ENCODE peak calls at places on chromosomes 4 and X, in nine cellular contexts. O is GM06990; B is tibial artery; P is cardiac muscle cell; F is colonic mucosa; Z is PC-3; J is CD8-positive, alpha-beta T cell; N is thyroid gland; I is keratinocyte. T is an unnamed sample.

GRCh38 chr4:105859233-105859632 is 36.0 kb upstream of the NPNT start:
- DNase-seq in J (no peak), O (peak; percentile 28), N (no peak), P (peak; percentile 59), I (no peak), Z (peak; percentile 82), F (no peak), B (no peak), T (no peak)

GRCh38 chrX:111431007-111431406 is 19.0 kb upstream of the DCX start:
- DNase-seq in I (no peak), J (no peak), N (no peak), F (no peak), B (no peak), O (no peak), P (no peak), Z (no peak), T (no peak)

GRCh38 chrX:72046447-72046846 is 85.3 kb downstream of the RTL5 start:
- DNase-seq in I (no peak), J (no peak), B (no peak), F (no peak), N (no peak), P (no peak), Z (peak; percentile 10), O (no peak), T (no peak)

GRCh38 chr4:7148337-7148736 is 44.0 kb upstream of the SORCS2 start:
- DNase-seq in J (no peak), I (no peak), F (no peak), B (no peak), O (no peak), N (no peak), P (no peak), Z (no peak), T (no peak)

GRCh38 chr4:40897557-40898203 is 147.9 kb downstream of the NSUN7 start:
- DNase-seq in I (no peak), B (peak; percentile 83), N (peak; percentile 76), O (peak; percentile 10), F (peak; percentile 68), J (peak; percentile 62), Z (peak; percentile 75), P (peak; percentile 73), T (no peak)

GRCh38 chrX:150536455-150537116 is 31.8 kb upstream of the MTM1 start:
- DNase-seq in J (no peak), Z (no peak), P (peak; percentile 4), I (no peak), F (no peak), N (no peak), B (no peak), O (no peak), T (no peak)

GRCh38 chr4:92232566-92232965 is 71.2 kb upstream of the GRID2 start:
- DNase-seq in I (peak; percentile 9), P (no peak), Z (peak; percentile 47), O (no peak), J (no peak), B (no peak), N (no peak), F (no peak), T (no peak)

GRCh38 chr4:97987019-97987648 is 156.1 kb downstream of the STPG2 start:
- DNase-seq in O (no peak), I (no peak), B (no peak), J (no peak), F (no peak), P (peak; percentile 48), Z (peak; percentile 56), N (no peak), T (no peak)

GRCh38 chr4:99405433-99406115 is 29.6 kb downstream of the ADH7 start:
- DNase-seq in P (peak; percentile 92), B (peak; percentile 79), Z (peak; percentile 83), F (peak; percentile 91), N (peak; percentile 69), O (peak; percentile 3), I (peak; percentile 33), J (peak; percentile 56), T (no peak)

GRCh38 chrX:39149761-39150160 is 348.5 kb downstream of the MID1IP1 start:
- DNase-seq in I (no peak), J (peak; percentile 64), F (peak; percentile 76), O (no peak), B (peak; percentile 82), Z (peak; percentile 64), P (peak; percentile 72), N (peak; percentile 65), T (no peak)

GRCh38 chr4:114563536-114564315 is 34.9 kb upstream of the UGT8 start:
- DNase-seq in B (no peak), N (no peak), J (no peak), F (no peak), P (peak; percentile 0), I (no peak), Z (peak; percentile 20), O (no peak), T (no peak)

GRCh38 chrX:118251251-118251650 is 94.7 kb upstream of the WDR44 start:
- DNase-seq in O (no peak), B (no peak), Z (no peak), J (no peak), P (peak; percentile 27), F (no peak), I (no peak), N (no peak), T (no peak)

GRCh38 chr4:1122501-1122900 is 9.1 kb upstream of the RNF212 start:
- DNase-seq in N (no peak), B (no peak), F (peak; percentile 29), O (no peak), P (no peak), J (no peak), I (no peak), Z (peak; percentile 19), T (no peak)

GRCh38 chr4:1130318-1131186 is 17.2 kb upstream of the RNF212 start:
- DNase-seq in B (peak; percentile 80), P (peak; percentile 87), I (peak; percentile 13), N (peak; percentile 56), J (peak; percentile 80), O (peak; percentile 44), F (peak; percentile 74), Z (peak; percentile 88), T (peak; percentile 59)

DNA sequence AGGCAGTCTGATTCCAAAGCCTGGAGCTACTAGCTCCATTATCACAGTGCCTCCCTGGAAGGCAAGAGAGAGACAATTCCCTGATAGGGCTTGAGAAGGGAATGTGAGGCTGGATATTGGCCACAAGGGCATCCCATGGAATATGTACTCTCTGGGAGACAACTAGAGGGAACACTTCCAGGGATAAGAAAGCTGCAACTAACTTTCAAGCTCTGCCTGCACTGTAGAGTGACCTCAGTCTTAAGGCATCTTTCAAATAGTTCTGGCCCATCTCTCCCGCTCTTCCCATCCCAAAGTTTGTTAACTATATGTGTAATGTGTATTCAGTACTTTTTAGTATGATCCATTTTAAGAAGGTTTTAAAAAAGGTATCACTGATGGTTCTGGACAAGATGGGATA is 13.1 kb upstream of the RNF212 start:
- DNase-seq in F (no peak), B (no peak), J (no peak), I (no peak), Z (no peak), P (peak; percentile 16), N (no peak), O (no peak), T (no peak)
- TF ChIP-seq CTCF in F (no peak), B (no peak), J (no peak), I (no peak), Z (no peak), P (no peak), N (no peak), O (no peak), T (no peak)

GRCh38 chr4:163697121-163697520 is 202.6 kb downstream of the TMA16 start:
- DNase-seq in F (no peak), B (no peak), J (no peak), N (no peak), P (no peak), Z (peak; percentile 72), O (no peak), I (peak; percentile 36), T (no peak)

GRCh38 chr4:163707873-163708272 is 213.4 kb downstream of the TMA16 start:
- DNase-seq in B (no peak), P (no peak), I (no peak), F (no peak), J (no peak), N (no peak), O (no peak), Z (no peak), T (no peak)

GRCh38 chr4:163701915-163702314 is 207.4 kb downstream of the TMA16 start:
- DNase-seq in Z (no peak), N (no peak), I (no peak), F (no peak), B (no peak), J (no peak), P (no peak), O (peak; percentile 28), T (peak; percentile 26)

DNA sequence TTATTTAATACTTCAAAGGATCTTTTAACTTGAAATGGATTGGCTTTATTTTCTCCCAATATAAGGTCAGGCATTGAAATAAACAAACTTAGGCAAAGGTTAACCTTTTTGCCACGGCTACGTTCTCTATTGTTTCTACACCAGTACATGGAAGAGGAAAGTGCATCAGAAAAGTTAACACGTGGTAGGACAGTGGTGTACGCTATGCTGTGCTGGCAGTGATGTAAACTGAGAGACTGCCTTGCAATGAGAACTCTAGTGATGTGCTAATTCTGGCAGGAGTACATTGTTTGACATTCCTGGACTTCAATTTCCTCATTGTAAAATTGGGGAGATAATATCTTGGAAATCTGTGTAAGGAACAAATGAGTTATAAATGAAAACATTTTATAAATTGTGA is 208.2 kb downstream of the TMA16 start:
- DNase-seq in J (no peak), Z (no peak), B (no peak), F (no peak), P (no peak), I (no peak), N (no peak), O (no peak), T (no peak)
- H3K4me3 ChIP-seq in J (no peak overlapping the region), Z (no peak overlapping the region), B (no peak overlapping the region), F (no peak overlapping the region), P (no peak overlapping the region), I (no peak overlapping the region), N (no peak overlapping the region), O (no peak overlapping the region), T (no peak overlapping the region)

GRCh38 chr4:170988446-170988845 is 824.8 kb upstream of the GALNTL6 start:
- DNase-seq in O (no peak), F (no peak), B (no peak), P (no peak), J (no peak), Z (no peak), I (no peak), N (no peak), T (no peak)

DNA sequence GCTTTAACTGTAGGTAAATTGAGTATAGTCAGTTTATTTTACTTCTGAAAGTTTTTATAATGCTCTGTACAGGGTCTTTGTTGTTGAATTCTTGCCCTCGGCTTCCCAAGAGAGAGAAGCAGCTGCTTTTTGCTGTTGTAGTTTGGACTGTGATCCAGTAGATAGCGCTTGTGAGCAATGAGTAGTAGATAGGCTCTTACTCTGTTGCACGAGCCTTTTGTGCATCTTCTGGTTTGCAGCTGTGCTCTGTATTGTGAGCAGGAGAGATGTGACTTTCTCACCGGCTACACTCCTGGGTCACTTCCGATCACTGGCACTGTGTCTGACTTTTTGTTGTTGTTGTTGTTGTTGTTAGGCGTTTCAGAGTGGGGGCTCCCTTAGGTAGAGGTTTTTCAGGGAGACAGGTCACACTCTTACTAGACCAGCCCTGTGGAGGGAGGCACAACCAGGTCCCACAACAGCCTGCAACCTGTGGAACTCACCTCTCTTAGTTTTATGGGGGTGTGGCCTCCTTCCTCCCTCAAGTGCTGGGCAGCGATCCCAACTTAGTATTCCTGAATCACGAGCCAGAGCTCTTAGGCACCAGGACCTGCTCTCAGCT is 822.1 kb upstream of the GALNTL6 start:
- DNase-seq in P (no peak), F (no peak), N (no peak), O (no peak), Z (peak; percentile 44), B (no peak), I (no peak), J (no peak), T (peak; percentile 5)
- TF ChIP-seq CTCF in P (no peak), F (no peak), N (no peak), O (peak; percentile 72), Z (peak; percentile 55), B (no peak), I (peak; percentile 31), J (no peak), T (peak; percentile 86)

GRCh38 chr4:19300213-19300612 is 951.5 kb upstream of the SLIT2 start:
- DNase-seq in N (no peak), I (no peak), F (no peak), O (no peak), B (no peak), P (no peak), Z (peak; percentile 16), J (no peak), T (no peak)
- H3K4me3 ChIP-seq in N (no peak overlapping the region), I (no peak overlapping the region), F (no peak overlapping the region), O (no peak overlapping the region), B (no peak overlapping the region), P (no peak overlapping the region), Z (no peak overlapping the region), J (no peak overlapping the region), T (no peak overlapping the region)